ENCODE peak calls at places on chromosomes 5 and 9, in eight cellular contexts. One of them, this sample, is unnamed. For H3K36me3, the result is how much of the 10 kb centered on the place peaks cover.

GRCh38 chr9:72978724-72979123 is 25.9 kb upstream of the ALDH1A1 start:
- DNase-seq in neural progenitor cell: no peak
- DNase-seq in gastrocnemius medialis: no peak
- DNase-seq in esophagus squamous epithelium: no peak
- DNase-seq in HCT116: no peak
- DNase-seq in mammary epithelial cell: peak
- DNase-seq in mucosa of descending colon: no peak
- DNase-seq in CD8-positive, alpha-beta T cell: no peak
- DNase-seq in this sample: no peak

GRCh38 chr9:76996700-76997099 is 22.8 kb upstream of the FOXB2 start:
- DNase-seq in mammary epithelial cell: no peak
- DNase-seq in HCT116: no peak
- DNase-seq in gastrocnemius medialis: no peak
- DNase-seq in esophagus squamous epithelium: no peak
- DNase-seq in mucosa of descending colon: peak
- DNase-seq in CD8-positive, alpha-beta T cell: no peak
- DNase-seq in neural progenitor cell: peak
- DNase-seq in this sample: no peak

GRCh38 chr5:125410501-125411162 is 664.2 kb upstream of the ZNF608 start:
- DNase-seq in HCT116: no peak
- DNase-seq in neural progenitor cell: no peak
- DNase-seq in mucosa of descending colon: no peak
- DNase-seq in gastrocnemius medialis: no peak
- DNase-seq in CD8-positive, alpha-beta T cell: no peak
- DNase-seq in mammary epithelial cell: peak
- DNase-seq in esophagus squamous epithelium: no peak
- DNase-seq in this sample: no peak

GRCh38 chr5:173890195-173890951 is 2.2 kb downstream of the CPEB4 start:
- DNase-seq in esophagus squamous epithelium: no peak
- DNase-seq in gastrocnemius medialis: peak
- DNase-seq in neural progenitor cell: peak
- DNase-seq in mammary epithelial cell: no peak
- DNase-seq in HCT116: no peak
- DNase-seq in mucosa of descending colon: no peak
- DNase-seq in CD8-positive, alpha-beta T cell: no peak
- DNase-seq in this sample: no peak

GRCh38 chr5:83937837-83938236 is 217.2 kb upstream of the HAPLN1 start:
- DNase-seq in mucosa of descending colon: no peak
- DNase-seq in neural progenitor cell: no peak
- DNase-seq in CD8-positive, alpha-beta T cell: no peak
- DNase-seq in mammary epithelial cell: no peak
- DNase-seq in esophagus squamous epithelium: no peak
- DNase-seq in gastrocnemius medialis: no peak
- DNase-seq in HCT116: no peak
- DNase-seq in this sample: no peak

GRCh38 chr9:38287420-38287985 is 105.0 kb upstream of the ALDH1B1 start:
- DNase-seq in esophagus squamous epithelium: no peak
- DNase-seq in gastrocnemius medialis: no peak
- DNase-seq in neural progenitor cell: no peak
- DNase-seq in CD8-positive, alpha-beta T cell: peak
- DNase-seq in mammary epithelial cell: peak
- DNase-seq in HCT116: no peak
- DNase-seq in mucosa of descending colon: no peak
- DNase-seq in this sample: peak

GRCh38 chr9:124770359-124771020 is 621 bp downstream of the NR6A1 start:
- DNase-seq in mammary epithelial cell: no peak
- DNase-seq in CD8-positive, alpha-beta T cell: no peak
- DNase-seq in HCT116: no peak
- DNase-seq in esophagus squamous epithelium: no peak
- DNase-seq in mucosa of descending colon: peak
- DNase-seq in gastrocnemius medialis: no peak
- DNase-seq in neural progenitor cell: peak
- DNase-seq in this sample: no peak

GRCh38 chr5:5306696-5307095 is 115.8 kb upstream of the ICE1 start:
- DNase-seq in mucosa of descending colon: no peak
- DNase-seq in mammary epithelial cell: no peak
- DNase-seq in HCT116: no peak
- DNase-seq in esophagus squamous epithelium: no peak
- DNase-seq in gastrocnemius medialis: no peak
- DNase-seq in neural progenitor cell: no peak
- DNase-seq in CD8-positive, alpha-beta T cell: no peak
- DNase-seq in this sample: no peak

GRCh38 chr9:76371901-76372300 is 22.3 kb downstream of the RFK start:
- DNase-seq in esophagus squamous epithelium: no peak
- DNase-seq in HCT116: no peak
- DNase-seq in mucosa of descending colon: no peak
- DNase-seq in CD8-positive, alpha-beta T cell: no peak
- DNase-seq in gastrocnemius medialis: no peak
- DNase-seq in mammary epithelial cell: no peak
- DNase-seq in neural progenitor cell: no peak
- DNase-seq in this sample: no peak

GRCh38 chr5:95148453-95148852 is 136.4 kb downstream of the MCTP1 start:
- DNase-seq in HCT116: no peak
- DNase-seq in mucosa of descending colon: no peak
- DNase-seq in esophagus squamous epithelium: no peak
- DNase-seq in neural progenitor cell: no peak
- DNase-seq in CD8-positive, alpha-beta T cell: no peak
- DNase-seq in mammary epithelial cell: no peak
- DNase-seq in gastrocnemius medialis: no peak
- DNase-seq in this sample: no peak

GRCh38 chr9:125525846-125526619 is 181.0 kb downstream of the MAPKAP1 start:
- DNase-seq in esophagus squamous epithelium: no peak
- DNase-seq in CD8-positive, alpha-beta T cell: no peak
- DNase-seq in HCT116: no peak
- DNase-seq in mammary epithelial cell: no peak
- DNase-seq in mucosa of descending colon: no peak
- DNase-seq in gastrocnemius medialis: no peak
- DNase-seq in neural progenitor cell: no peak
- DNase-seq in this sample: no peak

GRCh38 chr5:172334196-172334595 is 50.6 kb upstream of the UBTD2 start:
- DNase-seq in neural progenitor cell: no peak
- DNase-seq in CD8-positive, alpha-beta T cell: no peak
- DNase-seq in esophagus squamous epithelium: no peak
- DNase-seq in mammary epithelial cell: no peak
- DNase-seq in mucosa of descending colon: no peak
- DNase-seq in gastrocnemius medialis: no peak
- DNase-seq in HCT116: no peak
- DNase-seq in this sample: no peak

GRCh38 chr5:60972225-60972624 is 27.2 kb downstream of the NDUFAF2 start:
- DNase-seq in CD8-positive, alpha-beta T cell: no peak
- DNase-seq in HCT116: no peak
- DNase-seq in neural progenitor cell: no peak
- DNase-seq in gastrocnemius medialis: no peak
- DNase-seq in esophagus squamous epithelium: no peak
- DNase-seq in mucosa of descending colon: no peak
- DNase-seq in mammary epithelial cell: peak
- DNase-seq in this sample: no peak

GRCh38 chr9:107488400-107489143 is 997 bp downstream of the KLF4 start:
- DNase-seq in esophagus squamous epithelium: no peak
- DNase-seq in neural progenitor cell: peak
- DNase-seq in gastrocnemius medialis: peak
- DNase-seq in mucosa of descending colon: peak
- DNase-seq in mammary epithelial cell: peak
- DNase-seq in CD8-positive, alpha-beta T cell: no peak
- DNase-seq in HCT116: no peak
- DNase-seq in this sample: peak

GRCh38 chr9:19286634-19287188 is 56.2 kb downstream of the DENND4C start:
- DNase-seq in neural progenitor cell: no peak
- DNase-seq in HCT116: no peak
- DNase-seq in mucosa of descending colon: peak
- DNase-seq in CD8-positive, alpha-beta T cell: no peak
- DNase-seq in gastrocnemius medialis: no peak
- DNase-seq in esophagus squamous epithelium: no peak
- DNase-seq in mammary epithelial cell: peak
- DNase-seq in this sample: no peak

GRCh38 chr5:141851195-141851874 is 26.9 kb downstream of the PCDH1 start:
- DNase-seq in mammary epithelial cell: no peak
- DNase-seq in gastrocnemius medialis: no peak
- DNase-seq in mucosa of descending colon: no peak
- DNase-seq in neural progenitor cell: no peak
- DNase-seq in HCT116: no peak
- DNase-seq in esophagus squamous epithelium: no peak
- DNase-seq in CD8-positive, alpha-beta T cell: no peak
- DNase-seq in this sample: no peak

GRCh38 chr5:141855265-141856029 is 22.8 kb downstream of the PCDH1 start:
- DNase-seq in neural progenitor cell: no peak
- DNase-seq in gastrocnemius medialis: no peak
- DNase-seq in HCT116: no peak
- DNase-seq in CD8-positive, alpha-beta T cell: no peak
- DNase-seq in mucosa of descending colon: no peak
- DNase-seq in esophagus squamous epithelium: no peak
- DNase-seq in mammary epithelial cell: no peak
- DNase-seq in this sample: no peak

GRCh38 chr5:141852448-141852847 is 25.8 kb downstream of the PCDH1 start:
- DNase-seq in esophagus squamous epithelium: no peak
- DNase-seq in neural progenitor cell: no peak
- DNase-seq in HCT116: no peak
- DNase-seq in CD8-positive, alpha-beta T cell: no peak
- DNase-seq in mammary epithelial cell: no peak
- DNase-seq in mucosa of descending colon: no peak
- DNase-seq in gastrocnemius medialis: no peak
- DNase-seq in this sample: no peak

GRCh38 chr5:141856030-141856790 is 22.0 kb downstream of the PCDH1 start:
- DNase-seq in neural progenitor cell: no peak
- DNase-seq in esophagus squamous epithelium: no peak
- DNase-seq in gastrocnemius medialis: no peak
- DNase-seq in mammary epithelial cell: no peak
- DNase-seq in HCT116: no peak
- DNase-seq in CD8-positive, alpha-beta T cell: no peak
- DNase-seq in mucosa of descending colon: no peak
- DNase-seq in this sample: no peak

DNA sequence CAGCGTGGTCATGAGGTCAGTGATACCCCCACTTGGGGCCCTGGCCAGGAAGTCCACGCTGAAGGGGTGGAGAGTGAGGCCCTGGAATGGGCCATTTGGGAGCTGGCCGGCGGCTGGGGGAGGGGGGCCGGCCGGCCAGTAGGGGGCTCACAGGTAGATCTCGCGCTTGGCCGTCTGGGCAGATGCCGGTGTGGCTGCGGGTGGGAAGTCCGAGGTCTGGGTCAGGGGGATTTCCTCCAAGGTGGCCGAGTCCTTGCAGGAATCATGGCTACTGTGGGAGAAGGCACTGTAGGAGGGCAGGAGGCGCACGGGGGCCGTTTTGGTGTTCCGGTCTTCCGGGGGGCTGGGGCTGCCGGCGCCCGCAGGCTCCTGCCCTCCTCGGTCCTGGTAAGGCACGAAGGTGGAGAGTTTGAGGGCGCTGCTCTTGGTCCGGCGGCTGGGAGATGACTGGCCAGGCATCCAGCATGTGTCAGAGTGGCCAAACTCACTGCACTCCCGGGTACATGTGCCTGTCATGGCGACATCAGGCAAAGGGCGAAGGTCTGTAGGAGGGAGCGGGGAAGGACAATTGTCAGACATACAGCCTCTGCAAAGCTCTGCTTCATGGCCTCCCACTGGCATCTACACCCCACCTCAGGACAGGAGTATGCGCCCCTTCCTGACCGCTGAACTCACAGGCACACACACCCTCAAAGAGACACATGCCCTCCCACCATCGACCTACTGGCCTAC is 24.1 kb downstream of the PCDH1 start:
- DNase-seq in mucosa of descending colon: no peak
- DNase-seq in HCT116: no peak
- DNase-seq in esophagus squamous epithelium: no peak
- DNase-seq in neural progenitor cell: no peak
- DNase-seq in CD8-positive, alpha-beta T cell: no peak
- DNase-seq in gastrocnemius medialis: no peak
- DNase-seq in mammary epithelial cell: no peak
- DNase-seq in this sample: no peak
- TF ChIP-seq CTCF in mucosa of descending colon: no peak
- TF ChIP-seq CTCF in HCT116: no peak
- TF ChIP-seq CTCF in esophagus squamous epithelium: no peak
- TF ChIP-seq CTCF in neural progenitor cell: peak
- TF ChIP-seq CTCF in CD8-positive, alpha-beta T cell: no peak
- TF ChIP-seq CTCF in gastrocnemius medialis: no peak
- TF ChIP-seq CTCF in mammary epithelial cell: no peak
- TF ChIP-seq CTCF in this sample: no peak

DNA sequence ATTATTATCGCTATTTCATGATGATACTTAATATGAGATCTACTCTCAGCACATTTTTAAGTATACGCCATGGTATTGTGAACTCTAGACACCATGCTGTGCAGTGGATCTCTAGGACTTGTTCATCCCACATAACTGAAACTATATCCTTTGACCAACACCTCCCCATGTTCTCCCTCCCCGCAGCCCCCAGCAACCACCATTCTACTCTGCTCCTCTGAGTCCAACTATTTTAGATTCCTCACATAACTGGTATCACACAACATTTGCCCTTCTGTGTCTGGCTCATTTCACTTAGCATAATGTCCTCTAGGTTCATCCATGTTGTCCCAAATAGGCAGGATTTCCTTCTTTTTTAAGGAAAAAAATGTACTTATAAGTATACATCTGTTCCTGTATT is 6.6 kb upstream of the TBC1D2 start:
- DNase-seq in gastrocnemius medialis: no peak
- DNase-seq in mucosa of descending colon: no peak
- DNase-seq in HCT116: no peak
- DNase-seq in esophagus squamous epithelium: no peak
- DNase-seq in neural progenitor cell: no peak
- DNase-seq in CD8-positive, alpha-beta T cell: no peak
- DNase-seq in mammary epithelial cell: no peak
- DNase-seq in this sample: no peak
- H3K36me3 ChIP-seq in gastrocnemius medialis: under half
- H3K36me3 ChIP-seq in mucosa of descending colon: under half
- H3K36me3 ChIP-seq in HCT116: under half
- H3K36me3 ChIP-seq in esophagus squamous epithelium: under half
- H3K36me3 ChIP-seq in neural progenitor cell: under half
- H3K36me3 ChIP-seq in CD8-positive, alpha-beta T cell: under half
- H3K36me3 ChIP-seq in mammary epithelial cell: under half
- H3K36me3 ChIP-seq in this sample: under half

DNA sequence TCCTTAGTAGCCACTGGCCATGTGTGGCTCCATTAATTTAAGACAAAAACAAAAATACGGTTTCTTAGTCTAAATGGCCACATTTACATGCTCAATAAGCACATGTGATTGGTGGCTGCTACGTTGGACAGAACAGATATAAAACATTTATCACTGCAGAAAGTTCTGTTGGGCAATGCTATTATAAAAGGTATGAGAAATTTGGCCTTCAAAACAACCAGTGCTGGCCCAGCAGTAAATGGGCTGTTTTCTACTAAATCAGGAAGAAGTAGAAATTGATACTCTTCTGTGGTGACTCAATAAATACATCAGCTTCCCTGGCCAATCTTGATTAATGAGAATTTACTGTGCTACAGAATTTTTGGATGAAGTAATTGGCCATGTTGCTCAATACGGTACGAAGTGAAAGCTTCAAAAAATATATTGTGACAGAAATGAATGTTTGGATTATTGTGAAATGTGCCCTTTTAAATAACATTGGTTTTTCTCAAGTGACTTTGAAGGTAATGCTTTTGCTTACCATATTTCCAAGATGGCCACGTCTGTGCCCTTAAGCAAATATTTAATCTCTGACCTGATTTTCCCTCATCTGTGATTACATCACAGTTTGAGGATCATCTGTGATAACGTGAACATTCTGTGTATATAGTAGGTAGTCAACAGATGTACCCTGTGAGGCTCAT is 4.2 kb downstream of the DNAJA1 start:
- DNase-seq in neural progenitor cell: no peak
- DNase-seq in mammary epithelial cell: peak
- DNase-seq in CD8-positive, alpha-beta T cell: no peak
- DNase-seq in gastrocnemius medialis: no peak
- DNase-seq in esophagus squamous epithelium: no peak
- DNase-seq in HCT116: no peak
- DNase-seq in mucosa of descending colon: no peak
- DNase-seq in this sample: no peak
- TF ChIP-seq CTCF in neural progenitor cell: no peak
- TF ChIP-seq CTCF in mammary epithelial cell: no peak
- TF ChIP-seq CTCF in CD8-positive, alpha-beta T cell: no peak
- TF ChIP-seq CTCF in gastrocnemius medialis: no peak
- TF ChIP-seq CTCF in esophagus squamous epithelium: no peak
- TF ChIP-seq CTCF in HCT116: no peak
- TF ChIP-seq CTCF in mucosa of descending colon: no peak
- TF ChIP-seq CTCF in this sample: no peak

GRCh38 chr5:89435347-89435746 is 552.4 kb upstream of the MEF2C start:
- DNase-seq in gastrocnemius medialis: no peak
- DNase-seq in mammary epithelial cell: no peak
- DNase-seq in esophagus squamous epithelium: no peak
- DNase-seq in mucosa of descending colon: no peak
- DNase-seq in neural progenitor cell: no peak
- DNase-seq in HCT116: no peak
- DNase-seq in CD8-positive, alpha-beta T cell: no peak
- DNase-seq in this sample: no peak
- H3K36me3 ChIP-seq in gastrocnemius medialis: under half
- H3K36me3 ChIP-seq in mammary epithelial cell: under half
- H3K36me3 ChIP-seq in esophagus squamous epithelium: under half
- H3K36me3 ChIP-seq in mucosa of descending colon: under half
- H3K36me3 ChIP-seq in neural progenitor cell: under half
- H3K36me3 ChIP-seq in HCT116: under half
- H3K36me3 ChIP-seq in CD8-positive, alpha-beta T cell: under half
- H3K36me3 ChIP-seq in this sample: under half

This sample was measured in vagina.